ENCODE peak calls at places on chromosomes 1 and 21, in ten cellular contexts. T, Y, A, B, R, K, S, Q, M and F are unnamed samples.

GRCh38 chr1:80675469-80675868 is 1125.3 kb upstream of the ADGRL2 start:
- DNase-seq in T (no peak), Y (no peak), A (peak; percentile 15), B (no peak), R (no peak), K (no peak), S (no peak), Q (no peak), M (peak; percentile 25), F (no peak)

GRCh38 chr1:247933989-247934388 is 9.3 kb downstream of the OR2AJ1 start:
- DNase-seq in T (no peak), Y (no peak), A (no peak), B (no peak), R (no peak), K (no peak), S (no peak), Q (no peak), M (no peak), F (no peak)

GRCh38 chr1:114310771-114311251 is 157.1 kb upstream of the SYT6 start:
- DNase-seq in T (no peak), Y (peak; percentile 43), A (peak; percentile 97), B (no peak), R (no peak), K (no peak), S (no peak), Q (no peak), M (no peak), F (no peak)

GRCh38 chr21:18041012-18041411 is 203.6 kb upstream of the CHODL start:
- DNase-seq in T (no peak), Y (no peak), A (peak; percentile 8), B (no peak), R (no peak), K (peak; percentile 50), S (no peak), Q (no peak), M (peak; percentile 80), F (no peak)

GRCh38 chr1:201696217-201696761 is 132.7 kb upstream of the IPO9 start:
- DNase-seq in T (peak; percentile 76), Y (peak; percentile 63), A (peak; percentile 93), B (peak; percentile 83), R (no peak), K (peak; percentile 92), S (peak; percentile 96), Q (no peak), M (no peak), F (peak; percentile 90)

GRCh38 chr1:14791611-14792010 is 193.1 kb downstream of the KAZN start:
- DNase-seq in T (no peak), Y (no peak), A (no peak), B (no peak), R (no peak), K (no peak), S (no peak), Q (peak; percentile 72), M (no peak), F (no peak)

GRCh38 chr1:224579526-224579925 is 36.6 kb upstream of the CNIH3 start:
- DNase-seq in T (no peak), Y (no peak), A (no peak), B (no peak), R (no peak), K (peak; percentile 30), S (no peak), Q (no peak), M (no peak), F (no peak)

GRCh38 chr1:39525366-39526165 is 34.1 kb downstream of the BMP8A start:
- DNase-seq in T (no peak), Y (no peak), A (no peak), B (no peak), R (no peak), K (no peak), S (no peak), Q (peak; percentile 89), M (no peak), F (peak; percentile 55)

GRCh38 chr1:36609241-36610027 is 126.7 kb upstream of the CSF3R start:
- DNase-seq in T (peak; percentile 48), Y (no peak), A (peak; percentile 68), B (no peak), R (no peak), K (peak; percentile 83), S (no peak), Q (no peak), M (peak; percentile 91), F (no peak)

GRCh38 chr1:245173446-245174178 is 18.8 kb downstream of the KIF26B start:
- DNase-seq in T (no peak), Y (no peak), A (no peak), B (no peak), R (no peak), K (peak; percentile 44), S (no peak), Q (no peak), M (no peak), F (no peak)

GRCh38 chr1:145702826-145703225 is 4.3 kb downstream of the PDZK1 start:
- DNase-seq in T (no peak), Y (no peak), A (no peak), B (no peak), R (no peak), K (no peak), S (no peak), Q (no peak), M (no peak), F (no peak)

GRCh38 chr1:65812065-65812464 is 19.4 kb downstream of the PDE4B start:
- DNase-seq in T (peak; percentile 74), Y (no peak), A (peak; percentile 85), B (peak; percentile 23), R (no peak), K (peak; percentile 82), S (no peak), Q (no peak), M (peak; percentile 30), F (peak; percentile 32)

GRCh38 chr1:109427171-109427467 is 871 bp upstream of the PSMA5 start:
- DNase-seq in T (no peak), Y (no peak), A (peak; percentile 25), B (no peak), R (no peak), K (no peak), S (no peak), Q (no peak), M (no peak), F (no peak)

GRCh38 chr1:88557044-88557443 is 127.0 kb upstream of the PKN2 start:
- DNase-seq in T (no peak), Y (no peak), A (no peak), B (no peak), R (no peak), K (no peak), S (no peak), Q (no peak), M (no peak), F (no peak)

GRCh38 chr1:70486676-70487470 is 75.8 kb downstream of the CTH start:
- DNase-seq in T (peak; percentile 76), Y (peak; percentile 62), A (peak; percentile 81), B (peak; percentile 18), R (no peak), K (peak; percentile 80), S (no peak), Q (peak; percentile 52), M (no peak), F (no peak)

GRCh38 chr1:62198781-62199125 is 4.1 kb downstream of the L1TD1 start:
- DNase-seq in T (no peak), Y (no peak), A (peak; percentile 54), B (no peak), R (no peak), K (no peak), S (no peak), Q (no peak), M (no peak), F (no peak)

GRCh38 chr21:19853709-19854575 is 1144.3 kb upstream of the NCAM2 start:
- DNase-seq in T (no peak), Y (no peak), A (no peak), B (no peak), R (peak; percentile 45), K (no peak), S (peak; percentile 35), Q (peak; percentile 51), M (peak; percentile 6), F (no peak)

GRCh38 chr1:114330451-114330983 is 176.8 kb upstream of the SYT6 start:
- DNase-seq in T (no peak), Y (no peak), A (no peak), B (no peak), R (no peak), K (no peak), S (no peak), Q (no peak), M (no peak), F (no peak)

DNA sequence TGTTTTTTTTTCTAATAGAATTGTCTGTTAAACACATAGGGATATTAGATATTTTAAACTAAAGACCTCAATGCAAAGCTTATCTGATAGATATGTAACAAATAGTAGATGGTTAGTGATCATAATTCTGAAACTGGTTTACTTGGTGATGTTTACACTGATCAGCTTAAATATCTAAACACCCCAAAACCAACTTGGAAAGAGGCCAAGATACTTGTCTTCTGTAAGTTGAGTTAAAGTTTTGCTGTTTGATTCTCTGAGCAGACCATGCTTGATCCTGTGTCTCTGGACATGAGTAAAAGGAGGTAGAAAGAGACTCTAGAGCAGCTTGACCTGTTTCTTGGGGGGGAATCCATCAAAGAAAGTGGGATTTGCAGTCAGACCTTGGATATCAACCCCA is 107.5 kb downstream of the NEK7 start:
- DNase-seq in T (no peak), Y (no peak), A (no peak), B (no peak), R (no peak), K (no peak), S (no peak), Q (no peak), M (no peak), F (no peak)
- H3K27ac ChIP-seq in T (no peak overlapping the region), Y (no peak overlapping the region), A (peak overlapping the region; percentile 95), B (peak overlapping the region; percentile 74), R (no peak overlapping the region), K (no peak overlapping the region), S (no peak overlapping the region), Q (no peak overlapping the region), M (no peak overlapping the region), F (no peak overlapping the region)

GRCh38 chr1:87510540-87510939 is 181.9 kb downstream of the LMO4 start:
- DNase-seq in T (no peak), Y (no peak), A (no peak), B (no peak), R (no peak), K (no peak), S (no peak), Q (no peak), M (no peak), F (no peak)
- TF ChIP-seq CTCF in T (no peak), Y (no peak), A (no peak), B (no peak), R (no peak), K (no peak), S (no peak), Q (no peak), M (no peak), F (no peak)

GRCh38 chr21:41634858-41635257 is 126.9 kb upstream of the TMPRSS2 start:
- DNase-seq in T (peak; percentile 94), Y (no peak), A (no peak), B (no peak), R (no peak), K (peak; percentile 95), S (no peak), Q (no peak), M (no peak), F (no peak)
- H3K4me1 ChIP-seq in T (peaks cover 59% of the 10 kb centered on the region), Y (no peaks in the 10 kb centered on the region), A (no peaks in the 10 kb centered on the region), B (no peaks in the 10 kb centered on the region), R (peaks cover 6% of the 10 kb centered on the region), K (peaks cover 59% of the 10 kb centered on the region), S (no peaks in the 10 kb centered on the region), Q (no peaks in the 10 kb centered on the region), M (no peaks in the 10 kb centered on the region), F (peaks cover 14% of the 10 kb centered on the region)

GRCh38 chr1:180785306-180785705 is 127.4 kb upstream of the KIAA1614 start:
- DNase-seq in T (no peak), Y (no peak), A (no peak), B (no peak), R (no peak), K (no peak), S (no peak), Q (no peak), M (no peak), F (no peak)
- H3K27ac ChIP-seq in T (no peak overlapping the region), Y (no peak overlapping the region), A (no peak overlapping the region), B (no peak overlapping the region), R (no peak overlapping the region), K (no peak overlapping the region), S (no peak overlapping the region), Q (no peak overlapping the region), M (no peak overlapping the region), F (no peak overlapping the region)